ENCODE peak calls at places on chromosomes 16 and 17, in four cellular contexts. One of them, this sample, is unnamed.

GRCh38 chr16:66872927-66873684 is 7.2 kb upstream of the PDP2 start:
- DNase-seq in naive thymus-derived CD8-positive, alpha-beta T cell: peak
- DNase-seq in hepatic stellate cell: peak
- DNase-seq in stimulated activated CD8-positive, alpha-beta memory T cell treated with anti-CD3 and anti-CD28 coated beads, Interleukin-15, amount 100 ng/mL, for 24 hours: peak
- DNase-seq in this sample: peak

GRCh38 chr16:11992008-11992584 is 15.6 kb downstream of the SNX29 start:
- DNase-seq in naive thymus-derived CD8-positive, alpha-beta T cell: no peak
- DNase-seq in stimulated activated CD8-positive, alpha-beta memory T cell treated with anti-CD3 and anti-CD28 coated beads, Interleukin-15, amount 100 ng/mL, for 24 hours: no peak
- DNase-seq in hepatic stellate cell: no peak
- DNase-seq in this sample: no peak

GRCh38 chr17:70109497-70109896 is 34.5 kb downstream of the KCNJ16 start:
- DNase-seq in naive thymus-derived CD8-positive, alpha-beta T cell: no peak
- DNase-seq in hepatic stellate cell: no peak
- DNase-seq in stimulated activated CD8-positive, alpha-beta memory T cell treated with anti-CD3 and anti-CD28 coated beads, Interleukin-15, amount 100 ng/mL, for 24 hours: no peak
- DNase-seq in this sample: peak

GRCh38 chr16:77663711-77664110 is 58.6 kb upstream of the NUDT7 start:
- DNase-seq in naive thymus-derived CD8-positive, alpha-beta T cell: no peak
- DNase-seq in stimulated activated CD8-positive, alpha-beta memory T cell treated with anti-CD3 and anti-CD28 coated beads, Interleukin-15, amount 100 ng/mL, for 24 hours: no peak
- DNase-seq in hepatic stellate cell: no peak
- DNase-seq in this sample: no peak

GRCh38 chr17:81931189-81931556 is 3.6 kb upstream of the MAFG start:
- DNase-seq in stimulated activated CD8-positive, alpha-beta memory T cell treated with anti-CD3 and anti-CD28 coated beads, Interleukin-15, amount 100 ng/mL, for 24 hours: no peak
- DNase-seq in hepatic stellate cell: no peak
- DNase-seq in naive thymus-derived CD8-positive, alpha-beta T cell: no peak
- DNase-seq in this sample: no peak

GRCh38 chr17:79251824-79252223 is 177.2 kb downstream of the ENGASE start:
- DNase-seq in naive thymus-derived CD8-positive, alpha-beta T cell: no peak
- DNase-seq in hepatic stellate cell: no peak
- DNase-seq in stimulated activated CD8-positive, alpha-beta memory T cell treated with anti-CD3 and anti-CD28 coated beads, Interleukin-15, amount 100 ng/mL, for 24 hours: no peak
- DNase-seq in this sample: no peak

GRCh38 chr16:19696961-19697360 is 21.1 kb downstream of the KNOP1 start:
- DNase-seq in hepatic stellate cell: no peak
- DNase-seq in naive thymus-derived CD8-positive, alpha-beta T cell: no peak
- DNase-seq in stimulated activated CD8-positive, alpha-beta memory T cell treated with anti-CD3 and anti-CD28 coated beads, Interleukin-15, amount 100 ng/mL, for 24 hours: no peak
- DNase-seq in this sample: no peak

GRCh38 chr16:48901712-48902374 is 291.9 kb upstream of the N4BP1 start:
- DNase-seq in hepatic stellate cell: no peak
- DNase-seq in stimulated activated CD8-positive, alpha-beta memory T cell treated with anti-CD3 and anti-CD28 coated beads, Interleukin-15, amount 100 ng/mL, for 24 hours: no peak
- DNase-seq in naive thymus-derived CD8-positive, alpha-beta T cell: no peak
- DNase-seq in this sample: no peak

GRCh38 chr16:80932725-80933124 is 74.0 kb downstream of the CMC2 start:
- DNase-seq in stimulated activated CD8-positive, alpha-beta memory T cell treated with anti-CD3 and anti-CD28 coated beads, Interleukin-15, amount 100 ng/mL, for 24 hours: no peak
- DNase-seq in hepatic stellate cell: peak
- DNase-seq in naive thymus-derived CD8-positive, alpha-beta T cell: no peak
- DNase-seq in this sample: peak

GRCh38 chr17:40038882-40039513 is 15.2 kb downstream of the MED24 start:
- DNase-seq in naive thymus-derived CD8-positive, alpha-beta T cell: no peak
- DNase-seq in stimulated activated CD8-positive, alpha-beta memory T cell treated with anti-CD3 and anti-CD28 coated beads, Interleukin-15, amount 100 ng/mL, for 24 hours: no peak
- DNase-seq in hepatic stellate cell: peak
- DNase-seq in this sample: peak

GRCh38 chr16:12027091-12027490 is 50.6 kb downstream of the SNX29 start:
- DNase-seq in hepatic stellate cell: no peak
- DNase-seq in stimulated activated CD8-positive, alpha-beta memory T cell treated with anti-CD3 and anti-CD28 coated beads, Interleukin-15, amount 100 ng/mL, for 24 hours: no peak
- DNase-seq in naive thymus-derived CD8-positive, alpha-beta T cell: no peak
- DNase-seq in this sample: no peak

GRCh38 chr16:57999366-57999970 is 1.0 kb downstream of the ZNF319 start:
- DNase-seq in stimulated activated CD8-positive, alpha-beta memory T cell treated with anti-CD3 and anti-CD28 coated beads, Interleukin-15, amount 100 ng/mL, for 24 hours: no peak
- DNase-seq in hepatic stellate cell: peak
- DNase-seq in naive thymus-derived CD8-positive, alpha-beta T cell: peak
- DNase-seq in this sample: peak

GRCh38 chr17:76772842-76773521 is 35.1 kb downstream of the MFSD11 start:
- DNase-seq in stimulated activated CD8-positive, alpha-beta memory T cell treated with anti-CD3 and anti-CD28 coated beads, Interleukin-15, amount 100 ng/mL, for 24 hours: no peak
- DNase-seq in naive thymus-derived CD8-positive, alpha-beta T cell: peak
- DNase-seq in hepatic stellate cell: peak
- DNase-seq in this sample: peak

GRCh38 chr16:58243528-58244004 is 45.7 kb upstream of the CSNK2A2 start:
- DNase-seq in naive thymus-derived CD8-positive, alpha-beta T cell: no peak
- DNase-seq in stimulated activated CD8-positive, alpha-beta memory T cell treated with anti-CD3 and anti-CD28 coated beads, Interleukin-15, amount 100 ng/mL, for 24 hours: no peak
- DNase-seq in hepatic stellate cell: no peak
- DNase-seq in this sample: no peak

GRCh38 chr16:87499189-87499486 is 6.3 kb upstream of the ZCCHC14 start:
- DNase-seq in naive thymus-derived CD8-positive, alpha-beta T cell: no peak
- DNase-seq in hepatic stellate cell: peak
- DNase-seq in stimulated activated CD8-positive, alpha-beta memory T cell treated with anti-CD3 and anti-CD28 coated beads, Interleukin-15, amount 100 ng/mL, for 24 hours: no peak
- DNase-seq in this sample: no peak

GRCh38 chr17:58333396-58334207 is 5.0 kb upstream of the TSPOAP1 start:
- DNase-seq in naive thymus-derived CD8-positive, alpha-beta T cell: no peak
- DNase-seq in stimulated activated CD8-positive, alpha-beta memory T cell treated with anti-CD3 and anti-CD28 coated beads, Interleukin-15, amount 100 ng/mL, for 24 hours: no peak
- DNase-seq in hepatic stellate cell: no peak
- DNase-seq in this sample: no peak

GRCh38 chr17:34781571-34782108 is 179.6 kb downstream of the CCT6B start:
- DNase-seq in hepatic stellate cell: no peak
- DNase-seq in naive thymus-derived CD8-positive, alpha-beta T cell: no peak
- DNase-seq in stimulated activated CD8-positive, alpha-beta memory T cell treated with anti-CD3 and anti-CD28 coated beads, Interleukin-15, amount 100 ng/mL, for 24 hours: no peak
- DNase-seq in this sample: no peak

GRCh38 chr17:33292184-33292980 is 713 bp downstream of the ASIC2 start:
- DNase-seq in stimulated activated CD8-positive, alpha-beta memory T cell treated with anti-CD3 and anti-CD28 coated beads, Interleukin-15, amount 100 ng/mL, for 24 hours: no peak
- DNase-seq in naive thymus-derived CD8-positive, alpha-beta T cell: no peak
- DNase-seq in hepatic stellate cell: peak
- DNase-seq in this sample: peak

GRCh38 chr17:45857977-45858708 is 13.5 kb downstream of the SPPL2C start:
- DNase-seq in naive thymus-derived CD8-positive, alpha-beta T cell: no peak
- DNase-seq in hepatic stellate cell: no peak
- DNase-seq in stimulated activated CD8-positive, alpha-beta memory T cell treated with anti-CD3 and anti-CD28 coated beads, Interleukin-15, amount 100 ng/mL, for 24 hours: no peak
- DNase-seq in this sample: peak

GRCh38 chr16:27222499-27223225 is 19.3 kb downstream of the KDM8 start:
- DNase-seq in naive thymus-derived CD8-positive, alpha-beta T cell: no peak
- DNase-seq in hepatic stellate cell: peak
- DNase-seq in stimulated activated CD8-positive, alpha-beta memory T cell treated with anti-CD3 and anti-CD28 coated beads, Interleukin-15, amount 100 ng/mL, for 24 hours: no peak
- DNase-seq in this sample: no peak